ENCODE peak calls at places on chromosomes 1 and 21, in eight cellular contexts. H is NCI-H446; E is activated naive CD4-positive, alpha-beta T cell; T is stimulated activated CD4-positive, alpha-beta T cell treated with anti-CD3 and anti-CD28 coated beads, Interleukin-2, amount 100 ng/mL, for 24 hours; V is mucosa of gallbladder; F is effector CD4-positive, alpha-beta T cell; G is germinal center; O is nephron progenitor cell. D is an unnamed sample.

GRCh38 chr1:241842565-241842964 is 5.4 kb upstream of the EXO1 start:
- DNase-seq in H (no peak), E (no peak), T (no peak), V (no peak), F (no peak), G (no peak), O (no peak), D (no peak)

GRCh38 chr1:116219651-116220434 is 108.6 kb downstream of the MAB21L3 start:
- DNase-seq in H (no peak), E (no peak), T (no peak), V (no peak), F (no peak), G (no peak), O (no peak), D (no peak)

GRCh38 chr1:31432592-31433395 is 19.8 kb downstream of the SERINC2 start:
- DNase-seq in H (no peak), E (no peak), T (peak; percentile 13), V (no peak), F (no peak), G (no peak), O (no peak), D (no peak)

GRCh38 chr1:43932786-43933385 is 715 bp upstream of the ARTN start:
- DNase-seq in H (no peak), E (no peak), T (no peak), V (no peak), F (no peak), G (no peak), O (peak; percentile 16), D (no peak)

GRCh38 chr1:220879509-220880366 is 495 bp downstream of the HLX start:
- DNase-seq in H (peak; percentile 63), E (no peak), T (no peak), V (no peak), F (no peak), G (peak; percentile 32), O (peak; percentile 69), D (no peak)

GRCh38 chr1:119587328-119587727 is 60.7 kb downstream of the ZNF697 start:
- DNase-seq in H (no peak), E (no peak), T (no peak), V (no peak), F (no peak), G (no peak), O (no peak), D (no peak)

GRCh38 chr1:6447818-6448748 is 17.9 kb downstream of the TNFRSF25 start:
- DNase-seq in H (no peak), E (peak; percentile 33), T (no peak), V (no peak), F (peak; percentile 54), G (peak; percentile 28), O (peak; percentile 68), D (peak; percentile 42)

GRCh38 chr1:33878392-33878791 is 14.5 kb downstream of the HMGB4 start:
- DNase-seq in H (no peak), E (no peak), T (no peak), V (peak; percentile 56), F (no peak), G (no peak), O (no peak), D (no peak)

GRCh38 chr1:170114916-170115315 is 30.8 kb upstream of the NTMT2 start:
- DNase-seq in H (no peak), E (no peak), T (no peak), V (no peak), F (no peak), G (no peak), O (peak; percentile 14), D (no peak)

GRCh38 chr21:44375281-44375651 is 21.8 kb downstream of the TRPM2 start:
- DNase-seq in H (no peak), E (no peak), T (no peak), V (peak; percentile 48), F (no peak), G (no peak), O (no peak), D (no peak)